ENCODE peak calls at places on chromosomes 16 and 17, in four cellular contexts. A, K, Y and Q are unnamed samples.

GRCh38 chr17:38982858-38983746 is 15.9 kb upstream of the FBXO47 start:
- DNase-seq in K (peak), A (peak), Y (no peak), Q (no peak)

GRCh38 chr16:82331397-82331796 is 161.4 kb upstream of the MPHOSPH6 start:
- DNase-seq in Y (no peak), A (no peak), K (no peak), Q (no peak)

GRCh38 chr16:87233928-87234327 is 83.3 kb downstream of the C16orf95 start:
- DNase-seq in A (peak), Y (peak), K (no peak), Q (no peak)

GRCh38 chr16:31869511-31870201 is 4.0 kb upstream of the ZNF267 start:
- DNase-seq in A (peak), Y (no peak), K (peak), Q (peak)

GRCh38 chr17:31533546-31534155 is 142.2 kb downstream of the RAB11FIP4 start:
- DNase-seq in K (no peak), A (peak), Y (peak), Q (no peak)

GRCh38 chr16:80806957-80807356 is 2.6 kb upstream of the CDYL2 start:
- DNase-seq in Y (no peak), A (peak), K (no peak), Q (no peak)

GRCh38 chr17:78412403-78412802 is 34.0 kb downstream of the PGS1 start:
- DNase-seq in Y (no peak), A (peak), K (no peak), Q (no peak)

GRCh38 chr16:23801387-23801786 is 34.4 kb upstream of the PRKCB start:
- DNase-seq in Y (peak), A (peak), K (peak), Q (peak)

GRCh38 chr16:64534180-64534780 is 587.6 kb downstream of the CDH11 start:
- DNase-seq in A (no peak), Y (no peak), K (no peak), Q (no peak)

GRCh38 chr16:21684199-21684598 is 20.4 kb downstream of the OTOA start:
- DNase-seq in A (peak), K (peak), Y (peak), Q (no peak)